ENCODE peak calls at places on chromosomes 2 and 18, in six cellular contexts. One of them, this sample, is unnamed.

GRCh38 chr2:217853301-217853881 is 149.4 kb downstream of the TNS1 start:
- DNase-seq in cardiac fibroblast: peak
- DNase-seq in neural progenitor cell: peak
- DNase-seq in SK-N-SH: no peak
- DNase-seq in ascending aorta: no peak
- DNase-seq in heart right ventricle: no peak
- DNase-seq in this sample: no peak

GRCh38 chr2:239269959-239270358 is 130.9 kb downstream of the HDAC4 start:
- DNase-seq in cardiac fibroblast: no peak
- DNase-seq in neural progenitor cell: no peak
- DNase-seq in ascending aorta: no peak
- DNase-seq in SK-N-SH: no peak
- DNase-seq in heart right ventricle: no peak
- DNase-seq in this sample: no peak

GRCh38 chr2:118967124-118967880 is 25.3 kb downstream of the MARCO start:
- DNase-seq in SK-N-SH: no peak
- DNase-seq in neural progenitor cell: no peak
- DNase-seq in cardiac fibroblast: no peak
- DNase-seq in heart right ventricle: no peak
- DNase-seq in ascending aorta: no peak
- DNase-seq in this sample: no peak

GRCh38 chr2:159131882-159132281 is 154.6 kb downstream of the WDSUB1 start:
- DNase-seq in ascending aorta: no peak
- DNase-seq in cardiac fibroblast: peak
- DNase-seq in neural progenitor cell: no peak
- DNase-seq in SK-N-SH: no peak
- DNase-seq in heart right ventricle: no peak
- DNase-seq in this sample: no peak

GRCh38 chr18:45441110-45441842 is 174.0 kb upstream of the SLC14A2 start:
- DNase-seq in cardiac fibroblast: peak
- DNase-seq in ascending aorta: no peak
- DNase-seq in neural progenitor cell: no peak
- DNase-seq in heart right ventricle: no peak
- DNase-seq in SK-N-SH: no peak
- DNase-seq in this sample: no peak

GRCh38 chr18:8943900-8944870 is 158.3 kb upstream of the NDUFV2 start:
- DNase-seq in ascending aorta: no peak
- DNase-seq in cardiac fibroblast: peak
- DNase-seq in heart right ventricle: peak
- DNase-seq in neural progenitor cell: no peak
- DNase-seq in SK-N-SH: no peak
- DNase-seq in this sample: no peak

GRCh38 chr18:37762076-37762475 is 196.5 kb upstream of the CELF4 start:
- DNase-seq in neural progenitor cell: no peak
- DNase-seq in SK-N-SH: no peak
- DNase-seq in cardiac fibroblast: no peak
- DNase-seq in heart right ventricle: no peak
- DNase-seq in ascending aorta: no peak
- DNase-seq in this sample: no peak

GRCh38 chr2:28094794-28095193 is 204.3 kb downstream of the BABAM2 start:
- DNase-seq in ascending aorta: no peak
- DNase-seq in heart right ventricle: no peak
- DNase-seq in neural progenitor cell: no peak
- DNase-seq in cardiac fibroblast: peak
- DNase-seq in SK-N-SH: no peak
- DNase-seq in this sample: no peak

GRCh38 chr2:168002021-168002553 is 245.3 kb downstream of the STK39 start:
- DNase-seq in neural progenitor cell: peak
- DNase-seq in SK-N-SH: no peak
- DNase-seq in cardiac fibroblast: peak
- DNase-seq in heart right ventricle: no peak
- DNase-seq in ascending aorta: no peak
- DNase-seq in this sample: no peak

GRCh38 chr2:230713331-230714121 is 884 bp downstream of the CAB39 start:
- DNase-seq in neural progenitor cell: peak
- DNase-seq in heart right ventricle: peak
- DNase-seq in ascending aorta: peak
- DNase-seq in cardiac fibroblast: no peak
- DNase-seq in SK-N-SH: peak
- DNase-seq in this sample: no peak

GRCh38 chr2:121241466-121241865 is 43.5 kb downstream of the TFCP2L1 start:
- DNase-seq in SK-N-SH: no peak
- DNase-seq in cardiac fibroblast: no peak
- DNase-seq in neural progenitor cell: no peak
- DNase-seq in ascending aorta: no peak
- DNase-seq in heart right ventricle: no peak
- DNase-seq in this sample: no peak

GRCh38 chr2:224359569-224359968 is 42.3 kb downstream of the FAM124B start:
- DNase-seq in ascending aorta: no peak
- DNase-seq in neural progenitor cell: peak
- DNase-seq in heart right ventricle: no peak
- DNase-seq in SK-N-SH: peak
- DNase-seq in cardiac fibroblast: peak
- DNase-seq in this sample: no peak

GRCh38 chr2:208311321-208311720 is 45.3 kb downstream of the PIKFYVE start:
- DNase-seq in SK-N-SH: no peak
- DNase-seq in heart right ventricle: no peak
- DNase-seq in neural progenitor cell: no peak
- DNase-seq in ascending aorta: no peak
- DNase-seq in cardiac fibroblast: no peak
- DNase-seq in this sample: no peak

GRCh38 chr2:8821276-8822217 is 15.9 kb downstream of the KIDINS220 start:
- DNase-seq in cardiac fibroblast: peak
- DNase-seq in heart right ventricle: peak
- DNase-seq in SK-N-SH: no peak
- DNase-seq in ascending aorta: peak
- DNase-seq in neural progenitor cell: no peak
- DNase-seq in this sample: no peak

GRCh38 chr2:133599813-133600212 is 31.6 kb upstream of the NCKAP5 start:
- DNase-seq in SK-N-SH: no peak
- DNase-seq in heart right ventricle: no peak
- DNase-seq in neural progenitor cell: no peak
- DNase-seq in ascending aorta: no peak
- DNase-seq in cardiac fibroblast: no peak
- DNase-seq in this sample: no peak

GRCh38 chr2:104521247-104521646 is 332.7 kb upstream of the POU3F3 start:
- DNase-seq in heart right ventricle: no peak
- DNase-seq in ascending aorta: no peak
- DNase-seq in SK-N-SH: peak
- DNase-seq in cardiac fibroblast: no peak
- DNase-seq in neural progenitor cell: peak
- DNase-seq in this sample: no peak
- TF ChIP-seq CTCF in heart right ventricle: no peak
- TF ChIP-seq CTCF in ascending aorta: no peak
- TF ChIP-seq CTCF in SK-N-SH: no peak
- TF ChIP-seq CTCF in cardiac fibroblast: no peak
- TF ChIP-seq CTCF in neural progenitor cell: peak
- TF ChIP-seq CTCF in this sample: no peak

DNA sequence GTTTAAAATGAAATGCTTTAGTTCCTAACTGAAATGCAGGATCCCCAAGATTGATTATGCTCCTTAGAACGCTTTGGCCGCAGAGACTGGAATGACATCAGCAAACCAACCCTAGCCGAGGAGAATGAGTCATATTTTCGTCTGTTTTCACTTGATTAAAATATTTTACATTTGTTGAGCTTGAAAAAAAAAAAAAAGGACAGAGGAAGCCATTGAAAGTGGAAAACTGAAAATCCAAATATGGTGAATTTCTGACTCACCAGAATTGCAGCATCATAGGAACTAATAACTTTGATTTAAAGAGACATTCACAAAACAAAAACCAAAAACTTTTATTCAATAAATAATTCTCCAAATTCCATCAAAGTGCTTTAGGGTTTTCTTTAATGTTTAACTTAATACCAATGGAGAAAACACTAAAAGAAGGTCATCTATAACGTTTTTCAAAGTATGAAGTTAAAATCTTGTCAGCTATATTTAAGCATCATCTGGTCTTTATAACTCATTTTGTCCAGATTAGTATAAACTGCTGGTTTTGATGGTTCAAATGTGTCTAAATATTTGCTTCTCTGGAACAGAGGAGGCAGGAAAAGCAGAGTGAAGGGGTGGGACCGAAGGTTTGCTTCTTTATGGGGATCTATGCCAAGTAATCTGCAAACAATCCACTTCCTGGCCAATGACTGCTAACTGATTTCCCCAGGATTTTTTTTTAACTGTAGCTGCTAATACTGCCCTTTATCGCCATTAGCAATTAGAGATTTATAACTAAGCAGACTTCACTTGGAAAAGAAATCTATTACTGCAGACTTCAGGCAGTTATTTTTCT is 30.9 kb upstream of the COL5A2 start:
- DNase-seq in cardiac fibroblast: peak
- DNase-seq in neural progenitor cell: no peak
- DNase-seq in SK-N-SH: no peak
- DNase-seq in heart right ventricle: peak
- DNase-seq in ascending aorta: peak
- DNase-seq in this sample: peak
- H3K4me3 ChIP-seq in cardiac fibroblast: peak
- H3K4me3 ChIP-seq in neural progenitor cell: no peak
- H3K4me3 ChIP-seq in SK-N-SH: peak
- H3K4me3 ChIP-seq in heart right ventricle: peak
- H3K4me3 ChIP-seq in ascending aorta: peak
- H3K4me3 ChIP-seq in this sample: peak

GRCh38 chr2:148642112-148642744 is 2.3 kb upstream of the EPC2 start:
- DNase-seq in cardiac fibroblast: no peak
- DNase-seq in ascending aorta: no peak
- DNase-seq in heart right ventricle: no peak
- DNase-seq in neural progenitor cell: no peak
- DNase-seq in SK-N-SH: no peak
- DNase-seq in this sample: no peak

GRCh38 chr2:148643421-148643820 is 1.1 kb upstream of the EPC2 start:
- DNase-seq in neural progenitor cell: no peak
- DNase-seq in cardiac fibroblast: no peak
- DNase-seq in ascending aorta: no peak
- DNase-seq in heart right ventricle: no peak
- DNase-seq in SK-N-SH: no peak
- DNase-seq in this sample: no peak

GRCh38 chr2:148642891-148643416 is 1.6 kb upstream of the EPC2 start:
- DNase-seq in heart right ventricle: peak
- DNase-seq in SK-N-SH: no peak
- DNase-seq in neural progenitor cell: no peak
- DNase-seq in cardiac fibroblast: peak
- DNase-seq in ascending aorta: peak
- DNase-seq in this sample: no peak

GRCh38 chr2:148643998-148644884 is at the start of gene EPC2:
- DNase-seq in SK-N-SH: peak
- DNase-seq in ascending aorta: peak
- DNase-seq in cardiac fibroblast: peak
- DNase-seq in heart right ventricle: peak
- DNase-seq in neural progenitor cell: peak
- DNase-seq in this sample: no peak

DNA sequence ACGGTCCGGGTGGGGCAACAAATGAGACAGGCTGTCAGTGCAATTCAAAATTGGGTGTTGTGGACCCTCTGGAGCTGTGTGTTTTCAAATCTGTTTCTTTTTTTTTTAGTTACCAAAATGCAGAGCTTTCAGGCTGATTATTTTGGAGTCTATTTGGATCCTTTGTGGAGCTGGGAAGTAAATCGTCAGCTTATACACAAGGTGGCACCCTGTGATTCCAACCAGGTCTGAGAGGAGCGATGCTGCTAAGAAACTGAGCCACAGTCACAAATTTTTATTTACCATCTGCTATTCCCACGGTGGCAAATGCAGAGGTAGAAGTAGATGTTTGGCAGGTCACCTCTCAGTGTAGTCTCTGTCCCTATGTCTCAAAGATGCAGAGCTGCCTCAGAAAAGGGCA is 3.8 kb upstream of the EPC2 start:
- DNase-seq in neural progenitor cell: peak
- DNase-seq in heart right ventricle: no peak
- DNase-seq in SK-N-SH: peak
- DNase-seq in cardiac fibroblast: peak
- DNase-seq in ascending aorta: no peak
- DNase-seq in this sample: no peak
- TF ChIP-seq CTCF in neural progenitor cell: no peak
- TF ChIP-seq CTCF in heart right ventricle: peak
- TF ChIP-seq CTCF in SK-N-SH: peak
- TF ChIP-seq CTCF in cardiac fibroblast: peak
- TF ChIP-seq CTCF in ascending aorta: no peak
- TF ChIP-seq CTCF in this sample: peak

GRCh38 chr2:197869030-197869429 is 64.6 kb downstream of the PLCL1 start:
- DNase-seq in ascending aorta: no peak
- DNase-seq in cardiac fibroblast: no peak
- DNase-seq in SK-N-SH: no peak
- DNase-seq in neural progenitor cell: no peak
- DNase-seq in heart right ventricle: no peak
- DNase-seq in this sample: no peak
- H3K4me3 ChIP-seq in ascending aorta: no peak
- H3K4me3 ChIP-seq in cardiac fibroblast: no peak
- H3K4me3 ChIP-seq in SK-N-SH: no peak
- H3K4me3 ChIP-seq in neural progenitor cell: no peak
- H3K4me3 ChIP-seq in heart right ventricle: no peak
- H3K4me3 ChIP-seq in this sample: no peak

GRCh38 chr2:172333626-172334330 is 93.6 kb upstream of the ITGA6 start:
- DNase-seq in ascending aorta: no peak
- DNase-seq in cardiac fibroblast: no peak
- DNase-seq in SK-N-SH: no peak
- DNase-seq in neural progenitor cell: no peak
- DNase-seq in heart right ventricle: no peak
- DNase-seq in this sample: no peak
- TF ChIP-seq CTCF in ascending aorta: no peak
- TF ChIP-seq CTCF in cardiac fibroblast: no peak
- TF ChIP-seq CTCF in SK-N-SH: no peak
- TF ChIP-seq CTCF in neural progenitor cell: no peak
- TF ChIP-seq CTCF in heart right ventricle: no peak
- TF ChIP-seq CTCF in this sample: no peak

GRCh38 chr2:190504912-190505311 is 29.6 kb downstream of the NEMP2 start:
- DNase-seq in SK-N-SH: no peak
- DNase-seq in heart right ventricle: no peak
- DNase-seq in neural progenitor cell: no peak
- DNase-seq in cardiac fibroblast: no peak
- DNase-seq in ascending aorta: no peak
- DNase-seq in this sample: no peak

GRCh38 chr2:190505696-190506095 is 28.8 kb downstream of the NEMP2 start:
- DNase-seq in heart right ventricle: no peak
- DNase-seq in ascending aorta: no peak
- DNase-seq in SK-N-SH: no peak
- DNase-seq in cardiac fibroblast: no peak
- DNase-seq in neural progenitor cell: no peak
- DNase-seq in this sample: no peak

GRCh38 chr2:190503088-190503487 is 31.4 kb downstream of the NEMP2 start:
- DNase-seq in heart right ventricle: no peak
- DNase-seq in cardiac fibroblast: no peak
- DNase-seq in neural progenitor cell: no peak
- DNase-seq in ascending aorta: no peak
- DNase-seq in SK-N-SH: no peak
- DNase-seq in this sample: no peak

GRCh38 chr2:190507135-190507534 is 27.4 kb downstream of the NEMP2 start:
- DNase-seq in cardiac fibroblast: no peak
- DNase-seq in neural progenitor cell: no peak
- DNase-seq in ascending aorta: no peak
- DNase-seq in heart right ventricle: peak
- DNase-seq in SK-N-SH: no peak
- DNase-seq in this sample: no peak

DNA sequence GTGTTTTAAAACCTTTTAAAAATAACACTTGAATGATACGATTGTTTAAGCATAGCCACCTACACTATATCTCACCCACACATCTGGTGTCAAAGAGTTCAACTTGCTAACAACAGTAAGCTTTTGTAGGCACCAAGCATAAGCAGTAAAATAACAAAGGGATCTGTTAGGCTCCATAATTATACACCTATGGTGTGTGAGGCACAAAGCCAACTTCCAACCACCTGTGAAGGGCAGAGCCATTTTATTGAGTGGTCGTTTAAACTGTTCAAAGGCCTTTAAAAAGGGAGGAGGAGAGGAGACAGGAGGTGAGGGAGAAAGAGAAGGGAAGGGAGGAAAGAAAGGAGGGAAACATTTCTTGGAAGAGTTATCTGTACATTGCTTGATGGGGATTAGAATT is 27.9 kb downstream of the NEMP2 start:
- DNase-seq in ascending aorta: no peak
- DNase-seq in heart right ventricle: no peak
- DNase-seq in cardiac fibroblast: no peak
- DNase-seq in SK-N-SH: no peak
- DNase-seq in neural progenitor cell: no peak
- DNase-seq in this sample: no peak
- H3K4me3 ChIP-seq in ascending aorta: no peak
- H3K4me3 ChIP-seq in heart right ventricle: no peak
- H3K4me3 ChIP-seq in cardiac fibroblast: no peak
- H3K4me3 ChIP-seq in SK-N-SH: no peak
- H3K4me3 ChIP-seq in neural progenitor cell: no peak
- H3K4me3 ChIP-seq in this sample: no peak